ENCODE peak calls at places on chromosomes 11 and 22, in eight cellular contexts. M is IMR-90; H is WTC11; T is HS-5; J is stimulated activated CD4-positive, alpha-beta T cell treated with anti-CD3 and anti-CD28 coated beads, Interleukin-2, amount 100 ng/mL, for 24 hours; Y is stimulated activated naive CD4-positive, alpha-beta T cell; G is cardiac muscle cell; C is activated naive CD8-positive, alpha-beta T cell treated with anti-CD3 and anti-CD28 coated beads, Interleukin-2, amount 50 U/mL, for 16 hours. Z is an unnamed sample.

GRCh38 chr11:128342511-128343133 is 244.7 kb downstream of the ETS1 start:
- DNase-seq in M (peak; percentile 86), H (no peak), T (peak; percentile 56), J (peak; percentile 72), Y (no peak), G (peak; percentile 57), C (no peak), Z (no peak)

GRCh38 chr22:39242809-39243442 is 1.9 kb downstream of the PDGFB start:
- DNase-seq in M (no peak), H (peak; percentile 62), T (no peak), J (no peak), Y (peak; percentile 37), G (no peak), C (no peak), Z (no peak)

GRCh38 chr11:60982184-60982583 is 10.7 kb downstream of the CD6 start:
- DNase-seq in M (no peak), H (no peak), T (no peak), J (no peak), Y (no peak), G (no peak), C (no peak), Z (no peak)

GRCh38 chr11:126135182-126136176 is 72.8 kb upstream of the CDON start:
- DNase-seq in M (no peak), H (no peak), T (no peak), J (no peak), Y (no peak), G (no peak), C (no peak), Z (no peak)

GRCh38 chr11:120339394-120339890 is 3.2 kb downstream of the ARHGEF12 start:
- DNase-seq in M (peak; percentile 43), H (no peak), T (no peak), J (no peak), Y (no peak), G (peak; percentile 69), C (no peak), Z (peak; percentile 23)

GRCh38 chr11:130737041-130737830 is 179.0 kb downstream of the SNX19 start:
- DNase-seq in M (no peak), H (no peak), T (no peak), J (no peak), Y (no peak), G (no peak), C (no peak), Z (no peak)

GRCh38 chr11:124535552-124536232 is 7.8 kb downstream of the OR8B12 start:
- DNase-seq in M (peak; percentile 6), H (no peak), T (peak; percentile 3), J (no peak), Y (no peak), G (no peak), C (no peak), Z (no peak)

GRCh38 chr11:65868076-65868667 is 4.4 kb downstream of the EFEMP2 start:
- DNase-seq in M (no peak), H (peak; percentile 73), T (no peak), J (no peak), Y (no peak), G (no peak), C (no peak), Z (no peak)

GRCh38 chr11:75263944-75264349 is 23.4 kb downstream of the TPBGL start:
- DNase-seq in M (peak; percentile 12), H (no peak), T (no peak), J (no peak), Y (no peak), G (no peak), C (no peak), Z (peak; percentile 22)

GRCh38 chr11:13384837-13385417 is 78.1 kb downstream of the BTBD10 start:
- DNase-seq in M (peak; percentile 68), H (peak; percentile 38), T (peak; percentile 16), J (peak; percentile 28), Y (no peak), G (peak; percentile 61), C (no peak), Z (peak; percentile 43)

GRCh38 chr11:130858215-130858614 is 58.1 kb downstream of the SNX19 start:
- DNase-seq in M (no peak), H (no peak), T (no peak), J (no peak), Y (no peak), G (peak; percentile 28), C (no peak), Z (no peak)

GRCh38 chr11:118812485-118812884 is 21.5 kb upstream of the DDX6 start:
- DNase-seq in M (no peak), H (no peak), T (no peak), J (no peak), Y (no peak), G (no peak), C (no peak), Z (no peak)

GRCh38 chr22:42326786-42327185 is 56.3 kb upstream of the TCF20 start:
- DNase-seq in M (peak; percentile 54), H (no peak), T (no peak), J (no peak), Y (no peak), G (no peak), C (no peak), Z (no peak)

GRCh38 chr11:14971865-14972580 is at the start of gene CALCA:
- DNase-seq in M (no peak), H (peak; percentile 67), T (no peak), J (no peak), Y (no peak), G (peak; percentile 19), C (no peak), Z (no peak)

GRCh38 chr22:19802881-19803735 is 42.5 kb downstream of the TBX1 start:
- DNase-seq in M (no peak), H (peak; percentile 3), T (no peak), J (no peak), Y (no peak), G (no peak), C (no peak), Z (no peak)

GRCh38 chr11:125376117-125376516 is 119.9 kb downstream of the FEZ1 start:
- DNase-seq in M (no peak), H (no peak), T (no peak), J (no peak), Y (no peak), G (peak; percentile 92), C (no peak), Z (no peak)

GRCh38 chr11:117506856-117507425 is 179.3 kb downstream of the CEP164 start:
- DNase-seq in M (no peak), H (no peak), T (no peak), J (no peak), Y (no peak), G (no peak), C (no peak), Z (no peak)

GRCh38 chr11:30143098-30143705 is 87.6 kb upstream of the FSHB start:
- DNase-seq in M (peak; percentile 15), H (no peak), T (no peak), J (no peak), Y (no peak), G (peak; percentile 46), C (no peak), Z (no peak)

GRCh38 chr11:62553839-62554361 is 7.3 kb upstream of the AHNAK start:
- DNase-seq in M (peak; percentile 92), H (no peak), T (peak; percentile 95), J (no peak), Y (no peak), G (no peak), C (no peak), Z (peak; percentile 40)

GRCh38 chr11:123479048-123479837 is 49.2 kb downstream of the GRAMD1B start:
- DNase-seq in M (no peak), H (no peak), T (no peak), J (no peak), Y (no peak), G (no peak), C (no peak), Z (no peak)

GRCh38 chr11:27722117-27722844 is 22.0 kb upstream of the BDNF start:
- DNase-seq in M (peak; percentile 68), H (peak; percentile 62), T (no peak), J (no peak), Y (no peak), G (peak; percentile 35), C (no peak), Z (peak; percentile 11)

GRCh38 chr11:65386307-65387081 is at the start of gene FRMD8:
- DNase-seq in M (peak; percentile 71), H (peak; percentile 78), T (peak; percentile 35), J (peak; percentile 89), Y (peak; percentile 84), G (peak; percentile 90), C (peak; percentile 65), Z (peak; percentile 95)

GRCh38 chr22:37012262-37012904 is 6.9 kb downstream of the TST start:
- DNase-seq in M (no peak), H (no peak), T (no peak), J (no peak), Y (no peak), G (no peak), C (no peak), Z (peak; percentile 91)

GRCh38 chr22:29917052-29917902 is 34.3 kb downstream of the MTMR3 start:
- DNase-seq in M (peak; percentile 11), H (no peak), T (no peak), J (no peak), Y (no peak), G (no peak), C (no peak), Z (no peak)

GRCh38 chr11:81707881-81708280 is 1025.8 kb downstream of the FAM181B start:
- DNase-seq in M (no peak), H (peak; percentile 28), T (no peak), J (no peak), Y (no peak), G (no peak), C (no peak), Z (no peak)

GRCh38 chr11:128343134-128343514 is 244.2 kb downstream of the ETS1 start:
- DNase-seq in M (no peak), H (no peak), T (no peak), J (no peak), Y (no peak), G (no peak), C (no peak), Z (no peak)

GRCh38 chr11:16804104-16804947 is 65.9 kb downstream of the C11orf58 start:
- DNase-seq in M (no peak), H (no peak), T (no peak), J (no peak), Y (no peak), G (no peak), C (no peak), Z (peak; percentile 68)

GRCh38 chr11:105361651-105362050 is 222.1 kb upstream of the CARD18 start:
- DNase-seq in M (no peak), H (no peak), T (no peak), J (no peak), Y (no peak), G (no peak), C (no peak), Z (no peak)

GRCh38 chr11:34188181-34188580 is 82.8 kb downstream of the NAT10 start:
- DNase-seq in M (no peak), H (peak; percentile 23), T (no peak), J (no peak), Y (no peak), G (peak; percentile 34), C (no peak), Z (no peak)

GRCh38 chr11:68998390-68998911 is 14.6 kb downstream of the MRGPRF start:
- DNase-seq in M (peak; percentile 12), H (peak; percentile 8), T (no peak), J (no peak), Y (no peak), G (peak; percentile 83), C (no peak), Z (peak; percentile 27)

GRCh38 chr22:47107431-47107830 is 345.0 kb downstream of the TBC1D22A start:
- DNase-seq in M (peak; percentile 88), H (no peak), T (peak; percentile 43), J (no peak), Y (no peak), G (no peak), C (no peak), Z (no peak)

GRCh38 chr22:35838849-35839646 is 121.4 kb downstream of the APOL5 start:
- DNase-seq in M (peak; percentile 82), H (peak; percentile 22), T (peak; percentile 50), J (no peak), Y (no peak), G (peak; percentile 60), C (no peak), Z (no peak)

GRCh38 chr22:49672013-49672516 is 155.6 kb downstream of the BRD1 start:
- DNase-seq in M (no peak), H (no peak), T (no peak), J (no peak), Y (no peak), G (no peak), C (no peak), Z (no peak)

GRCh38 chr22:50082197-50082715 is 3.0 kb downstream of the MLC1 start:
- DNase-seq in M (no peak), H (no peak), T (no peak), J (no peak), Y (no peak), G (no peak), C (no peak), Z (peak; percentile 5)